ENCODE peak calls at places on chromosomes 12 and 14, in ten cellular contexts. Y is fibroblast of lung; F is uterus; Z is astrocyte; E is CD8-positive, alpha-beta T cell; K is aorta; G is hepatocyte; H is lung; L is body of pancreas; B is heart right ventricle. W is an unnamed sample.

GRCh38 chr12:119802472-119802871 is 74.6 kb downstream of the CIT start:
- DNase-seq in E (no peak), Z (peak; percentile 25), Y (peak; percentile 45), G (peak; percentile 53), F (no peak), B (peak; percentile 15), L (no peak), K (peak; percentile 63), H (no peak), W (no peak)

GRCh38 chr14:89625208-89625987 is 208.4 kb upstream of the FOXN3 start:
- DNase-seq in E (no peak), L (peak; percentile 29), F (peak; percentile 40), K (no peak), Y (peak; percentile 60), Z (peak; percentile 54), B (peak; percentile 52), H (no peak), G (peak; percentile 55), W (no peak)

GRCh38 chr12:48286665-48287064 is 64.1 kb downstream of the ZNF641 start:
- DNase-seq in F (no peak), G (peak; percentile 16), E (no peak), Y (no peak), Z (no peak), K (no peak), B (peak; percentile 6), L (no peak), H (no peak), W (peak; percentile 19)

GRCh38 chr12:554001-554285 is 94.2 kb downstream of the B4GALNT3 start:
- DNase-seq in B (no peak), G (no peak), H (no peak), F (no peak), Z (no peak), L (no peak), E (no peak), Y (no peak), K (peak; percentile 30), W (no peak)

GRCh38 chr12:105741786-105742566 is 396.8 kb downstream of the NUAK1 start:
- DNase-seq in F (no peak), Z (peak; percentile 90), E (no peak), L (no peak), B (peak; percentile 53), K (peak; percentile 55), Y (peak; percentile 93), H (no peak), G (peak; percentile 44), W (no peak)

GRCh38 chr12:7060353-7060954 is at the start of gene C1S:
- DNase-seq in H (peak; percentile 78), F (peak; percentile 83), Z (peak; percentile 92), Y (peak; percentile 93), G (peak; percentile 87), L (peak; percentile 46), B (peak; percentile 80), E (no peak), K (peak; percentile 86), W (peak; percentile 64)

GRCh38 chr14:95514131-95515079 is 2.0 kb downstream of the SYNE3 start:
- DNase-seq in K (peak; percentile 46), G (no peak), B (no peak), H (no peak), L (no peak), Y (no peak), F (no peak), Z (no peak), E (no peak), W (no peak)

GRCh38 chr14:23164250-23164649 is 19.2 kb downstream of the SLC7A8 start:
- DNase-seq in L (peak; percentile 80), E (no peak), B (no peak), F (no peak), H (peak; percentile 42), K (no peak), Z (peak; percentile 45), Y (peak; percentile 48), G (no peak), W (no peak)

GRCh38 chr12:131863711-131864396 is 30.6 kb upstream of the ULK1 start:
- DNase-seq in L (no peak), Y (no peak), F (no peak), K (peak; percentile 41), G (no peak), Z (no peak), E (no peak), B (no peak), H (no peak), W (no peak)

GRCh38 chr12:132083731-132084641 is 60.1 kb downstream of the DDX51 start:
- DNase-seq in Z (peak; percentile 63), E (peak; percentile 88), F (peak; percentile 91), G (peak; percentile 97), L (peak; percentile 92), K (peak; percentile 94), H (peak; percentile 89), Y (peak; percentile 77), B (peak; percentile 87), W (peak; percentile 90)

GRCh38 chr12:86148071-86148470 is 108.1 kb downstream of the MGAT4C start:
- DNase-seq in L (no peak), Z (no peak), F (no peak), E (no peak), G (no peak), H (no peak), K (no peak), B (no peak), Y (no peak), W (no peak)

GRCh38 chr12:90015228-90015627 is 306.6 kb upstream of the ATP2B1 start:
- DNase-seq in B (no peak), G (no peak), L (no peak), E (no peak), Z (peak; percentile 73), H (no peak), K (no peak), F (no peak), Y (peak; percentile 76), W (no peak)

GRCh38 chr14:98599082-98599481 is 672.9 kb downstream of the BCL11B start:
- DNase-seq in Y (no peak), G (no peak), F (no peak), L (no peak), Z (no peak), K (no peak), E (no peak), B (no peak), H (peak; percentile 16), W (no peak)

GRCh38 chr12:13376627-13377373 is 180.3 kb downstream of the EMP1 start:
- DNase-seq in F (no peak), K (no peak), G (peak; percentile 56), Y (no peak), E (no peak), L (no peak), B (no peak), H (no peak), Z (no peak), W (no peak)

GRCh38 chr12:4787965-4788364 is 67.8 kb downstream of the GALNT8 start:
- DNase-seq in E (no peak), Z (no peak), H (no peak), G (no peak), L (no peak), K (no peak), B (no peak), Y (no peak), F (no peak), W (no peak)

GRCh38 chr12:4781212-4781611 is 61.0 kb downstream of the GALNT8 start:
- DNase-seq in F (no peak), Y (no peak), K (no peak), Z (no peak), B (no peak), L (no peak), E (no peak), G (no peak), H (no peak), W (no peak)

GRCh38 chr12:4780624-4781023 is 60.4 kb downstream of the GALNT8 start:
- DNase-seq in F (no peak), E (no peak), Y (no peak), K (peak; percentile 60), H (no peak), Z (no peak), B (no peak), G (no peak), L (no peak), W (no peak)

GRCh38 chr12:4786795-4787194 is 66.6 kb downstream of the GALNT8 start:
- DNase-seq in Z (no peak), L (no peak), F (no peak), B (no peak), Y (no peak), G (no peak), K (no peak), H (no peak), E (no peak), W (peak; percentile 41)

GRCh38 chr12:4784404-4785054 is 64.3 kb downstream of the GALNT8 start:
- DNase-seq in B (no peak), Z (no peak), Y (no peak), G (no peak), H (no peak), K (no peak), E (no peak), F (no peak), L (no peak), W (no peak)
- H3K9me3 ChIP-seq in B (no peaks in the 10 kb centered on the region), Z (no peaks in the 10 kb centered on the region), Y (no peaks in the 10 kb centered on the region), G (no peaks in the 10 kb centered on the region), H (no peaks in the 10 kb centered on the region), K (peaks cover 2% of the 10 kb centered on the region), E (no peaks in the 10 kb centered on the region), F (no peaks in the 10 kb centered on the region), L (no peaks in the 10 kb centered on the region), W (peaks cover 4% of the 10 kb centered on the region)

GRCh38 chr14:99763527-99764221 is 29.5 kb upstream of the EML1 start:
- DNase-seq in H (no peak), F (no peak), G (no peak), E (no peak), L (no peak), Z (no peak), K (no peak), Y (no peak), B (no peak), W (no peak)
- H3K4me1 ChIP-seq in H (no peaks in the 10 kb centered on the region), F (no peaks in the 10 kb centered on the region), G (no peaks in the 10 kb centered on the region), E (no peaks in the 10 kb centered on the region), L (peaks cover 21% of the 10 kb centered on the region), Z (peaks cover 15% of the 10 kb centered on the region), K (peaks cover 2% of the 10 kb centered on the region), Y (peaks cover 9% of the 10 kb centered on the region), B (peaks cover 9% of the 10 kb centered on the region), W (no peaks in the 10 kb centered on the region)

GRCh38 chr12:64219135-64219534 is 3.0 kb downstream of the KICS2 start:
- DNase-seq in Y (no peak), Z (no peak), E (no peak), H (no peak), K (no peak), L (no peak), F (no peak), G (no peak), B (no peak), W (no peak)
- H3K4me3 ChIP-seq in Y (no peak overlapping the region), Z (no peak overlapping the region), E (no peak overlapping the region), H (no peak overlapping the region), K (no peak overlapping the region), L (no peak overlapping the region), F (no peak overlapping the region), G (no peak overlapping the region), B (no peak overlapping the region), W (no peak overlapping the region)

GRCh38 chr14:106208794-106209193 is 682.4 kb downstream of the TMEM121 start:
- DNase-seq in L (no peak), H (no peak), G (no peak), K (no peak), Y (no peak), F (no peak), E (no peak), Z (no peak), B (no peak), W (no peak)
- H3K9me3 ChIP-seq in L (no peaks in the 10 kb centered on the region), H (no peaks in the 10 kb centered on the region), G (no peaks in the 10 kb centered on the region), K (peaks cover 1% of the 10 kb centered on the region), Y (no peaks in the 10 kb centered on the region), F (no peaks in the 10 kb centered on the region), E (no peaks in the 10 kb centered on the region), Z (peaks cover 19% of the 10 kb centered on the region), B (no peaks in the 10 kb centered on the region), W (no peaks in the 10 kb centered on the region)

GRCh38 chr12:67274186-67274585 is 5.0 kb downstream of the CAND1 start:
- DNase-seq in Y (no peak), E (no peak), L (no peak), F (no peak), Z (no peak), K (no peak), G (no peak), B (no peak), H (no peak), W (no peak)
- H3K4me1 ChIP-seq in Y (peaks cover 6% of the 10 kb centered on the region), E (peaks cover 66% of the 10 kb centered on the region), L (peaks cover 69% of the 10 kb centered on the region), F (peaks cover 11% of the 10 kb centered on the region), Z (peaks cover 10% of the 10 kb centered on the region), K (no peaks in the 10 kb centered on the region), G (peaks cover 32% of the 10 kb centered on the region), B (peaks cover 54% of the 10 kb centered on the region), H (peaks cover 27% of the 10 kb centered on the region), W (peaks cover 25% of the 10 kb centered on the region)

W was measured in mucosa of descending colon.